ENCODE peak calls at places on chromosomes 16 and 17, in six cellular contexts. T is cerebellar cortex; C is GM18507; B is activated naive CD4-positive, alpha-beta T cell; H is mucosa of descending colon; E is fibroblast of lung. O is an unnamed sample.

GRCh38 chr16:83356266-83356665 is 451.5 kb upstream of the HSBP1 start:
- DNase-seq in T (peak), C (peak), B (no peak), H (no peak), E (peak), O (no peak)

GRCh38 chr16:79451196-79451816 is 149.2 kb downstream of the MAF start:
- DNase-seq in T (no peak), C (no peak), B (no peak), H (no peak), E (no peak), O (no peak)

GRCh38 chr17:44095647-44096496 is 25.3 kb downstream of the G6PC3 start:
- DNase-seq in T (peak), C (no peak), B (no peak), H (peak), E (peak), O (peak)

GRCh38 chr16:84137769-84138357 is 7.1 kb downstream of the HSDL1 start:
- DNase-seq in T (no peak), C (no peak), B (no peak), H (no peak), E (no peak), O (no peak)

GRCh38 chr16:88784074-88784855 is 755 bp downstream of the PIEZO1 start:
- DNase-seq in T (peak), C (no peak), B (peak), H (peak), E (peak), O (peak)

GRCh38 chr17:27975146-27976011 is 67.1 kb upstream of the NLK start:
- DNase-seq in T (no peak), C (no peak), B (no peak), H (no peak), E (no peak), O (no peak)

GRCh38 chr16:81940781-81941560 is 70.3 kb downstream of the SDR42E1 start:
- DNase-seq in T (peak), C (no peak), B (no peak), H (no peak), E (peak), O (no peak)

GRCh38 chr17:40548982-40549680 is 16.1 kb downstream of the CCR7 start:
- DNase-seq in T (no peak), C (no peak), B (no peak), H (peak), E (peak), O (peak)

GRCh38 chr17:77564278-77564920 is 394.1 kb upstream of the TNRC6C start:
- DNase-seq in T (no peak), C (no peak), B (no peak), H (no peak), E (no peak), O (peak)

GRCh38 chr17:7293821-7294613 is 422 bp downstream of the YBX2 start:
- DNase-seq in T (no peak), C (no peak), B (no peak), H (peak), E (no peak), O (peak)

GRCh38 chr17:76360461-76360860 is 6.7 kb upstream of the PRPSAP1 start:
- DNase-seq in T (no peak), C (no peak), B (no peak), H (no peak), E (no peak), O (no peak)

GRCh38 chr16:84481051-84481735 is 23.3 kb downstream of the MEAK7 start:
- DNase-seq in T (no peak), C (no peak), B (no peak), H (no peak), E (no peak), O (no peak)

GRCh38 chr17:6492892-6493674 is 48.8 kb downstream of the PIMREG start:
- DNase-seq in T (no peak), C (no peak), B (no peak), H (no peak), E (no peak), O (no peak)

GRCh38 chr16:67284699-67285646 is 5.6 kb downstream of the PLEKHG4 start:
- DNase-seq in T (peak), C (no peak), B (no peak), H (peak), E (no peak), O (peak)

GRCh38 chr16:88792078-88792550 is 7.1 kb upstream of the PIEZO1 start:
- DNase-seq in T (no peak), C (no peak), B (no peak), H (peak), E (no peak), O (no peak)

GRCh38 chr16:5377280-5377898 is 279.8 kb upstream of the EEF2KMT start:
- DNase-seq in T (no peak), C (no peak), B (no peak), H (no peak), E (no peak), O (no peak)

GRCh38 chr16:84647830-84648594 is at the start of gene KLHL36:
- DNase-seq in T (peak), C (peak), B (peak), H (peak), E (peak), O (peak)

GRCh38 chr17:20205609-20206008 is 196.4 kb downstream of the SPECC1 start:
- DNase-seq in T (no peak), C (no peak), B (no peak), H (no peak), E (no peak), O (no peak)

GRCh38 chr16:73040735-73041402 is 7.1 kb downstream of the ZFHX3 start:
- DNase-seq in T (no peak), C (no peak), B (no peak), H (no peak), E (no peak), O (no peak)

GRCh38 chr17:73068322-73069153 is 23.9 kb downstream of the SLC39A11 start:
- DNase-seq in T (peak), C (no peak), B (no peak), H (no peak), E (peak), O (no peak)

GRCh38 chr17:13865650-13866049 is 203.7 kb upstream of the COX10 start:
- DNase-seq in T (no peak), C (no peak), B (no peak), H (no peak), E (no peak), O (no peak)

GRCh38 chr16:57956270-57956808 is 14.6 kb downstream of the CNGB1 start:
- DNase-seq in T (no peak), C (no peak), B (no peak), H (no peak), E (no peak), O (no peak)

GRCh38 chr16:81514568-81515258 is 70.1 kb downstream of the CMIP start:
- DNase-seq in T (no peak), C (no peak), B (no peak), H (no peak), E (no peak), O (no peak)

GRCh38 chr17:2853111-2853721 is 57.0 kb downstream of the RAP1GAP2 start:
- DNase-seq in T (no peak), C (no peak), B (peak), H (peak), E (peak), O (peak)

GRCh38 chr17:27303734-27304133 is 9.8 kb downstream of the WSB1 start:
- DNase-seq in T (no peak), C (no peak), B (no peak), H (no peak), E (no peak), O (no peak)

GRCh38 chr17:81285179-81285878 is 9.8 kb downstream of the SLC38A10 start:
- DNase-seq in T (no peak), C (peak), B (peak), H (peak), E (peak), O (peak)